ENCODE peak calls at places on chromosomes 4 and X, in seven cellular contexts. One of them, this sample, is unnamed.

GRCh38 chrX:148043456-148043855 is 62.3 kb downstream of the FMR1NB start:
- DNase-seq in T-helper 1 cell: no peak
- DNase-seq in fibroblast of the aortic adventitia: peak
- DNase-seq in anterior cingulate cortex: no peak
- DNase-seq in lung: no peak
- DNase-seq in T-cell: no peak
- DNase-seq in activated naive CD8-positive, alpha-beta T cell treated with anti-CD3 and anti-CD28 coated beads, Interleukin-2, amount 50 U/mL, for 24 hours: no peak
- DNase-seq in this sample: no peak

GRCh38 chr4:74522251-74522991 is 77.5 kb downstream of the AREG start:
- DNase-seq in T-helper 1 cell: no peak
- DNase-seq in fibroblast of the aortic adventitia: no peak
- DNase-seq in anterior cingulate cortex: no peak
- DNase-seq in lung: no peak
- DNase-seq in T-cell: no peak
- DNase-seq in activated naive CD8-positive, alpha-beta T cell treated with anti-CD3 and anti-CD28 coated beads, Interleukin-2, amount 50 U/mL, for 24 hours: no peak
- DNase-seq in this sample: no peak

GRCh38 chr4:14916554-14917304 is 85.6 kb upstream of the CPEB2 start:
- DNase-seq in T-helper 1 cell: no peak
- DNase-seq in fibroblast of the aortic adventitia: peak
- DNase-seq in anterior cingulate cortex: no peak
- DNase-seq in lung: no peak
- DNase-seq in T-cell: no peak
- DNase-seq in activated naive CD8-positive, alpha-beta T cell treated with anti-CD3 and anti-CD28 coated beads, Interleukin-2, amount 50 U/mL, for 24 hours: no peak
- DNase-seq in this sample: no peak

GRCh38 chrX:129359269-129359668 is 164.0 kb downstream of the SMARCA1 start:
- DNase-seq in T-helper 1 cell: no peak
- DNase-seq in fibroblast of the aortic adventitia: no peak
- DNase-seq in anterior cingulate cortex: no peak
- DNase-seq in lung: no peak
- DNase-seq in T-cell: no peak
- DNase-seq in activated naive CD8-positive, alpha-beta T cell treated with anti-CD3 and anti-CD28 coated beads, Interleukin-2, amount 50 U/mL, for 24 hours: no peak
- DNase-seq in this sample: no peak

GRCh38 chr4:37644962-37645361 is 41.2 kb downstream of the RELL1 start:
- DNase-seq in T-helper 1 cell: no peak
- DNase-seq in fibroblast of the aortic adventitia: peak
- DNase-seq in anterior cingulate cortex: no peak
- DNase-seq in lung: no peak
- DNase-seq in T-cell: no peak
- DNase-seq in activated naive CD8-positive, alpha-beta T cell treated with anti-CD3 and anti-CD28 coated beads, Interleukin-2, amount 50 U/mL, for 24 hours: no peak
- DNase-seq in this sample: no peak

GRCh38 chrX:72475338-72475737 is 97.3 kb downstream of the HDAC8 start:
- DNase-seq in T-helper 1 cell: no peak
- DNase-seq in fibroblast of the aortic adventitia: no peak
- DNase-seq in anterior cingulate cortex: no peak
- DNase-seq in lung: no peak
- DNase-seq in T-cell: no peak
- DNase-seq in activated naive CD8-positive, alpha-beta T cell treated with anti-CD3 and anti-CD28 coated beads, Interleukin-2, amount 50 U/mL, for 24 hours: no peak
- DNase-seq in this sample: no peak

GRCh38 chrX:150762258-150762867 is 69.2 kb downstream of the MTMR1 start:
- DNase-seq in T-helper 1 cell: no peak
- DNase-seq in fibroblast of the aortic adventitia: no peak
- DNase-seq in anterior cingulate cortex: no peak
- DNase-seq in lung: no peak
- DNase-seq in T-cell: no peak
- DNase-seq in activated naive CD8-positive, alpha-beta T cell treated with anti-CD3 and anti-CD28 coated beads, Interleukin-2, amount 50 U/mL, for 24 hours: no peak
- DNase-seq in this sample: no peak

GRCh38 chrX:1491851-1492349 is 39.2 kb upstream of the ASMTL start:
- DNase-seq in T-helper 1 cell: no peak
- DNase-seq in fibroblast of the aortic adventitia: no peak
- DNase-seq in anterior cingulate cortex: no peak
- DNase-seq in lung: no peak
- DNase-seq in T-cell: peak
- DNase-seq in activated naive CD8-positive, alpha-beta T cell treated with anti-CD3 and anti-CD28 coated beads, Interleukin-2, amount 50 U/mL, for 24 hours: peak
- DNase-seq in this sample: no peak

GRCh38 chrX:1239681-1240142 is 27.3 kb upstream of the CRLF2 start:
- DNase-seq in T-helper 1 cell: no peak
- DNase-seq in fibroblast of the aortic adventitia: no peak
- DNase-seq in anterior cingulate cortex: peak
- DNase-seq in lung: peak
- DNase-seq in T-cell: peak
- DNase-seq in activated naive CD8-positive, alpha-beta T cell treated with anti-CD3 and anti-CD28 coated beads, Interleukin-2, amount 50 U/mL, for 24 hours: peak
- DNase-seq in this sample: no peak

GRCh38 chrX:146186540-146186939 is 368.9 kb downstream of the SLITRK2 start:
- DNase-seq in T-helper 1 cell: no peak
- DNase-seq in fibroblast of the aortic adventitia: no peak
- DNase-seq in anterior cingulate cortex: no peak
- DNase-seq in lung: no peak
- DNase-seq in T-cell: no peak
- DNase-seq in activated naive CD8-positive, alpha-beta T cell treated with anti-CD3 and anti-CD28 coated beads, Interleukin-2, amount 50 U/mL, for 24 hours: no peak
- DNase-seq in this sample: no peak

GRCh38 chr4:82715731-82716617 is 82.6 kb downstream of the SCD5 start:
- DNase-seq in T-helper 1 cell: no peak
- DNase-seq in fibroblast of the aortic adventitia: peak
- DNase-seq in anterior cingulate cortex: no peak
- DNase-seq in lung: no peak
- DNase-seq in T-cell: no peak
- DNase-seq in activated naive CD8-positive, alpha-beta T cell treated with anti-CD3 and anti-CD28 coated beads, Interleukin-2, amount 50 U/mL, for 24 hours: no peak
- DNase-seq in this sample: no peak

GRCh38 chrX:109974906-109975655 is 27.8 kb upstream of the TMEM164 start:
- DNase-seq in T-helper 1 cell: no peak
- DNase-seq in fibroblast of the aortic adventitia: peak
- DNase-seq in anterior cingulate cortex: no peak
- DNase-seq in lung: no peak
- DNase-seq in T-cell: no peak
- DNase-seq in activated naive CD8-positive, alpha-beta T cell treated with anti-CD3 and anti-CD28 coated beads, Interleukin-2, amount 50 U/mL, for 24 hours: no peak
- DNase-seq in this sample: no peak

GRCh38 chrX:124086411-124086810 is 124.9 kb downstream of the STAG2 start:
- DNase-seq in T-helper 1 cell: peak
- DNase-seq in fibroblast of the aortic adventitia: no peak
- DNase-seq in anterior cingulate cortex: no peak
- DNase-seq in lung: no peak
- DNase-seq in T-cell: peak
- DNase-seq in activated naive CD8-positive, alpha-beta T cell treated with anti-CD3 and anti-CD28 coated beads, Interleukin-2, amount 50 U/mL, for 24 hours: peak
- DNase-seq in this sample: no peak

GRCh38 chr4:16139066-16139945 is 55.5 kb upstream of the PROM1 start:
- DNase-seq in T-helper 1 cell: no peak
- DNase-seq in fibroblast of the aortic adventitia: no peak
- DNase-seq in anterior cingulate cortex: no peak
- DNase-seq in lung: no peak
- DNase-seq in T-cell: no peak
- DNase-seq in activated naive CD8-positive, alpha-beta T cell treated with anti-CD3 and anti-CD28 coated beads, Interleukin-2, amount 50 U/mL, for 24 hours: no peak
- DNase-seq in this sample: no peak

GRCh38 chr4:117700111-117700892 is 334.0 kb upstream of the NDST3 start:
- DNase-seq in T-helper 1 cell: no peak
- DNase-seq in fibroblast of the aortic adventitia: no peak
- DNase-seq in anterior cingulate cortex: no peak
- DNase-seq in lung: no peak
- DNase-seq in T-cell: no peak
- DNase-seq in activated naive CD8-positive, alpha-beta T cell treated with anti-CD3 and anti-CD28 coated beads, Interleukin-2, amount 50 U/mL, for 24 hours: no peak
- DNase-seq in this sample: no peak

GRCh38 chrX:28756175-28756574 is 168.9 kb downstream of the IL1RAPL1 start:
- DNase-seq in T-helper 1 cell: no peak
- DNase-seq in fibroblast of the aortic adventitia: no peak
- DNase-seq in anterior cingulate cortex: no peak
- DNase-seq in lung: no peak
- DNase-seq in T-cell: no peak
- DNase-seq in activated naive CD8-positive, alpha-beta T cell treated with anti-CD3 and anti-CD28 coated beads, Interleukin-2, amount 50 U/mL, for 24 hours: no peak
- DNase-seq in this sample: no peak